ENCODE peak calls at places on chromosome 7, in eight cellular contexts. I, N, J, A, O, W, E and Z are unnamed samples.

GRCh38 chr7:65448824-65449504 is 75.3 kb downstream of the ZNF92 start:
- DNase-seq in E (no peak), A (peak; percentile 1), W (no peak), N (no peak), J (no peak), O (no peak), I (peak; percentile 72), Z (no peak)

GRCh38 chr7:88184848-88185304 is 35.0 kb downstream of the SRI start:
- DNase-seq in A (no peak), W (no peak), E (no peak), O (no peak), I (peak; percentile 12), N (no peak), J (no peak), Z (no peak)

GRCh38 chr7:104137971-104138370 is 69.8 kb downstream of the ORC5 start:
- DNase-seq in N (no peak), E (no peak), A (no peak), I (peak; percentile 83), O (no peak), W (no peak), J (no peak), Z (no peak)

GRCh38 chr7:78523903-78524302 is 725.3 kb downstream of the PHTF2 start:
- DNase-seq in A (no peak), I (no peak), W (no peak), J (no peak), O (no peak), N (no peak), E (no peak), Z (no peak)

GRCh38 chr7:70405241-70405640 is 726.7 kb upstream of the GALNT17 start:
- DNase-seq in N (no peak), I (no peak), J (no peak), O (no peak), E (no peak), A (no peak), W (no peak), Z (no peak)

GRCh38 chr7:2944729-2945128 is 98.9 kb downstream of the CARD11 start:
- DNase-seq in E (no peak), A (no peak), J (no peak), N (peak; percentile 34), O (peak; percentile 1), I (no peak), W (no peak), Z (no peak)

GRCh38 chr7:33038639-33039038 is 23.9 kb downstream of the NT5C3A start:
- DNase-seq in O (no peak), A (no peak), N (no peak), W (no peak), J (no peak), I (no peak), E (no peak), Z (no peak)

GRCh38 chr7:26449175-26450165 is 157.8 kb downstream of the SNX10 start:
- DNase-seq in J (peak; percentile 30), O (no peak), E (no peak), W (no peak), N (no peak), A (peak; percentile 61), I (peak; percentile 15), Z (no peak)

GRCh38 chr7:138125598-138126111 is 49.4 kb downstream of the AKR1D1 start:
- DNase-seq in J (no peak), W (no peak), A (peak; percentile 14), I (peak; percentile 6), O (no peak), N (no peak), E (no peak), Z (no peak)

GRCh38 chr7:111741811-111742240 is 179.5 kb upstream of the IMMP2L start:
- DNase-seq in W (no peak), I (peak; percentile 76), J (no peak), E (peak; percentile 69), A (peak; percentile 82), N (no peak), O (peak; percentile 49), Z (peak; percentile 51)

GRCh38 chr7:46414946-46415345 is 493.9 kb upstream of the IGFBP3 start:
- DNase-seq in N (no peak), O (no peak), I (no peak), E (no peak), W (no peak), A (no peak), J (no peak), Z (no peak)

GRCh38 chr7:2260820-2261219 is 18.8 kb downstream of the NUDT1 start:
- DNase-seq in A (peak; percentile 52), E (peak; percentile 44), I (peak; percentile 25), W (no peak), N (no peak), J (no peak), O (no peak), Z (no peak)

GRCh38 chr7:140403878-140404564 is at the start of gene RAB19:
- DNase-seq in J (peak; percentile 60), A (no peak), O (peak; percentile 75), E (peak; percentile 77), W (no peak), N (no peak), I (no peak), Z (peak; percentile 75)
- TF ChIP-seq POLR2A in J (no peak), A (no peak), O (peak; percentile 70), E (no peak), W (no peak), N (no peak), I (no peak), Z (peak; percentile 41)

DNA sequence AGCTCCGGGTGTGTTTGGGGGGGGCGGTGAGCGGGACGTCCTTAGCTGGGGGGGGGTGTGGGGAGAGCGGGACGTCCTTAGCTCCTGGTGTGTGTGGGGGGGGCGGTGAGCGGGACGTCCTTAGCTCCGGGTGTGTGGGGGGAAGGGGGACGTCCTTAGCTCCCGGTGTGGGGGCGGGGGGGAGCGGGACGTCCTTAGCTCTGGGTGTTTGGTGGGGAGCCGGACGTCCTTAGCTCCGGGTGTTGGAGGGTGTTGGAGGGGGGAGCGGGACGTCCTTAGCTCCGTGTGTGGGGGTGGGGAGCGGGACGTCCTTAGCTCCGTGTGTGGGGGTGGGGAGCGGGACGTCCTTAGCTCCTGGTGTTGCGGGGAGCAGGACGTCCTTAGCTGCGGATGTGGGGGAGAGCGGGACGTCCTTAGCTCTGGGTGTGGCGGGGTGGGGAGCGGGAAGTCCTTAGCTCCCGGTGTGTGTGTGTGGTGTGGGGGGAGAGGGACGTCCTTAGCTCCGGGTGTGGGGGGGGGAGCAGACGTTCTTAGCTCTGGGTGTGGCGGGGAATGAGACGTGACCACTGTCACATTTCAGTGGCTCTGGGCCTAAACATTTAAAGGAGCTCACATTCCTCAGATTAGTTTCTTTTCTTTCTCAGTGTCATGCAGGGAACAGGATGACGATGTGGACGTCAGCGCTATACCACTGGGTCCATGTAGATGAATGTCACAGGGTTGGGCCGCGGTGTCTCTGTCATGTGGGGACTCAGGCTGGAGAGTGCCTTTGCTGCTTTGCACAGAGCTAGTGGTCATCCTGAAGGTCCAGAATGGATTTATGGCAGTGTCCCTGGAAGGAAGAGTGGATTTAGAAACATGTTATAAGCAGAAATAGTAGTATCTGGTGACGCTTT is 7.5 kb downstream of the DYNC2I1 start:
- DNase-seq in N (peak; percentile 91), E (peak; percentile 51), O (peak; percentile 43), A (peak; percentile 73), W (peak; percentile 86), J (peak; percentile 83), I (peak; percentile 60), Z (peak; percentile 80)
- H3K27ac ChIP-seq in N (peak overlapping the region; percentile 86), E (peak overlapping the region; percentile 88), O (peak overlapping the region; percentile 60), A (peak overlapping the region; percentile 93), W (peak overlapping the region; percentile 98), J (peak overlapping the region; percentile 37), I (peak overlapping the region; percentile 74), Z (peak overlapping the region; percentile 92)

GRCh38 chr7:103065666-103066065 is 8.9 kb downstream of the FBXL13 start:
- DNase-seq in O (peak; percentile 19), J (peak; percentile 51), E (peak; percentile 49), A (peak; percentile 48), W (no peak), N (no peak), I (peak; percentile 30), Z (peak; percentile 21)

GRCh38 chr7:103068429-103069403 is 5.9 kb downstream of the FBXL13 start:
- DNase-seq in W (no peak), A (no peak), N (no peak), E (no peak), O (peak; percentile 85), J (no peak), I (no peak), Z (no peak)

GRCh38 chr7:103059471-103059870 is 15.1 kb downstream of the FBXL13 start:
- DNase-seq in N (no peak), I (no peak), W (no peak), J (no peak), O (no peak), E (no peak), A (no peak), Z (no peak)

GRCh38 chr7:103063895-103064294 is 10.7 kb downstream of the FBXL13 start:
- DNase-seq in I (no peak), W (no peak), N (no peak), E (no peak), A (no peak), O (no peak), J (no peak), Z (no peak)
- TF ChIP-seq CTCF in I (no peak), W (no peak), N (no peak), E (no peak), A (no peak), O (no peak), J (no peak), Z (no peak)

GRCh38 chr7:158704524-158705233 is at the start of gene NCAPG2:
- DNase-seq in I (peak; percentile 98), J (peak; percentile 100), A (peak; percentile 98), E (peak; percentile 99), W (peak; percentile 99), N (peak; percentile 97), O (peak; percentile 99), Z (peak; percentile 99)
- TF ChIP-seq POLR2A in I (no peak), J (peak; percentile 93), A (peak; percentile 68), E (peak; percentile 44), W (peak; percentile 63), N (no peak), O (peak; percentile 85), Z (peak; percentile 85)

DNA sequence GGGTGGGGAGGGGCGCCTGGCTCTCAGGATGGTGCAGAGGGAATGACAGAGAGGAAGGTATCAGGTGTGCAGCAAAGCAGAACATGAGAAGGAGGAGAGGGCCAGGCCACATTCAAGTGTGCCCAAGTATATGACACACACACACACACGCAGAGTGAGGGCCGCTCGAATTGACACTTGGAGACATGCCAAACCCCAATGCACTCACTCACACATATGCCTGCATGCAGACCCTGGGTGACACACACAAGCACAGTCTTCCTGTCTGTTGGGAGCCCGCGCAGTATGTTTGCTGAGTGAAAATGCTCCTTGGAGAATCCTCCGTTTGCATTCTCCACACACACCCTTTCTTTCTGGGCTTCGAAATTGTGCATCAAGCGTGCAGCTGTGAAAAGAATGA is 121.0 kb downstream of the PLXNA4 start:
- DNase-seq in N (no peak), E (no peak), W (no peak), I (no peak), J (no peak), O (no peak), A (no peak), Z (no peak)
- H3K27ac ChIP-seq in N (no peak overlapping the region), E (no peak overlapping the region), W (no peak overlapping the region), I (no peak overlapping the region), J (no peak overlapping the region), O (no peak overlapping the region), A (no peak overlapping the region), Z (no peak overlapping the region)